ENCODE peak calls at places on chromosomes 5 and 9, in four cellular contexts. T, A, U and I are unnamed samples.

GRCh38 chr5:132059696-132060500 is 557 bp upstream of the IL3 start:
- DNase-seq in T (no peak), U (no peak), A (peak), I (peak)

GRCh38 chr5:92505925-92506324 is 1075.1 kb downstream of the NR2F1-AS1 start:
- DNase-seq in U (no peak), A (no peak), T (no peak), I (no peak)

GRCh38 chr5:159576902-159577301 is 246.6 kb upstream of the IL12B start:
- DNase-seq in U (no peak), A (no peak), T (no peak), I (no peak)

GRCh38 chr5:141604318-141604717 is 14.5 kb downstream of the DIAPH1 start:
- DNase-seq in A (no peak), T (no peak), U (peak), I (peak)

GRCh38 chr5:14032944-14033343 is 88.5 kb upstream of the DNAH5 start:
- DNase-seq in A (no peak), T (no peak), U (no peak), I (no peak)

GRCh38 chr9:23829580-23830458 is 3.8 kb upstream of the ELAVL2 start:
- DNase-seq in T (no peak), A (no peak), U (no peak), I (no peak)

GRCh38 chr5:26237489-26237888 is 800.9 kb downstream of the CDH9 start:
- DNase-seq in A (no peak), U (no peak), T (no peak), I (no peak)

GRCh38 chr9:38680827-38681226 is 39.1 kb downstream of the FAM240B start:
- DNase-seq in U (no peak), A (no peak), T (no peak), I (no peak)

GRCh38 chr5:39947657-39948056 is 522.9 kb upstream of the DAB2 start:
- DNase-seq in A (no peak), U (no peak), T (no peak), I (no peak)

GRCh38 chr9:112751059-112751795 is 667 bp downstream of the SNX30 start:
- DNase-seq in T (peak), U (peak), A (no peak), I (no peak)

GRCh38 chr5:139708877-139709586 is 60.9 kb downstream of the CXXC5 start:
- DNase-seq in A (no peak), U (no peak), T (peak), I (no peak)

GRCh38 chr5:170782438-170782837 is 1.1 kb upstream of the GABRP start:
- DNase-seq in A (no peak), T (no peak), U (no peak), I (peak)

GRCh38 chr5:150560401-150561191 is 52.7 kb downstream of the NDST1 start:
- DNase-seq in U (peak), A (peak), T (peak), I (peak)

GRCh38 chr5:15993334-15993733 is 186.3 kb downstream of the MARCHF11 start:
- DNase-seq in A (no peak), U (no peak), T (no peak), I (no peak)

GRCh38 chr5:141995656-141996055 is 17.2 kb downstream of the GNPDA1 start:
- DNase-seq in U (no peak), A (no peak), T (no peak), I (no peak)

GRCh38 chr5:134503088-134503936 is 22.2 kb upstream of the JADE2 start:
- DNase-seq in T (peak), A (peak), U (peak), I (peak)

GRCh38 chr5:2370626-2371418 is 380.7 kb downstream of the IRX2 start:
- DNase-seq in U (no peak), T (no peak), A (no peak), I (no peak)

GRCh38 chr5:89338935-89339334 is 456.0 kb upstream of the MEF2C start:
- DNase-seq in A (no peak), T (no peak), U (no peak), I (no peak)

GRCh38 chr9:96031366-96031824 is 155.9 kb downstream of the ERCC6L2 start:
- DNase-seq in T (no peak), A (no peak), U (no peak), I (peak)

GRCh38 chr5:38433160-38433861 is 123.1 kb downstream of the LIFR start:
- DNase-seq in U (no peak), T (no peak), A (no peak), I (no peak)

GRCh38 chr9:124274228-124274627 is 16.5 kb downstream of the NEK6 start:
- DNase-seq in U (no peak), T (no peak), A (no peak), I (no peak)

GRCh38 chr5:171421331-171422262 is 2.1 kb downstream of the FGF18 start:
- DNase-seq in A (no peak), T (no peak), U (no peak), I (no peak)

GRCh38 chr5:54766748-54767147 is 218.6 kb downstream of the ESM1 start:
- DNase-seq in T (no peak), U (no peak), A (no peak), I (no peak)